ENCODE peak calls at places on chromosomes 6 and 20, in ten cellular contexts. W is endothelial cell; T is astrocyte of the spinal cord; O is astrocyte of the cerebellum; F is PC-9; D is IMR-90; M is B cell; K is GM06990; C is heart right ventricle; N is CD4-positive, alpha-beta T cell. I is an unnamed sample.

GRCh38 chr6:14729186-14729871 is 516.5 kb upstream of the JARID2 start:
- DNase-seq in W (no peak), T (no peak), O (no peak), F (no peak), D (no peak), M (peak; percentile 74), K (peak; percentile 65), C (no peak), N (no peak), I (peak; percentile 44)

GRCh38 chr20:49146442-49146841 is 41.7 kb downstream of the STAU1 start:
- DNase-seq in W (no peak), T (no peak), O (no peak), F (no peak), D (no peak), M (no peak), K (no peak), C (no peak), N (no peak), I (no peak)

GRCh38 chr6:145749632-145750031 is 14.3 kb upstream of the EPM2A start:
- DNase-seq in W (no peak), T (peak; percentile 85), O (peak; percentile 28), F (no peak), D (peak; percentile 85), M (no peak), K (no peak), C (no peak), N (no peak), I (no peak)

GRCh38 chr20:53919886-53920285 is 150.5 kb downstream of the BCAS1 start:
- DNase-seq in W (no peak), T (no peak), O (no peak), F (no peak), D (no peak), M (no peak), K (no peak), C (no peak), N (no peak), I (no peak)

GRCh38 chr20:41650221-41650948 is 32.2 kb upstream of the CHD6 start:
- DNase-seq in W (no peak), T (no peak), O (no peak), F (peak; percentile 23), D (no peak), M (no peak), K (no peak), C (no peak), N (no peak), I (no peak)

GRCh38 chr6:28953039-28953872 is 29.5 kb upstream of the TRIM27 start:
- DNase-seq in W (peak; percentile 56), T (peak; percentile 64), O (no peak), F (peak; percentile 67), D (peak; percentile 72), M (peak; percentile 56), K (peak; percentile 29), C (no peak), N (peak; percentile 14), I (peak; percentile 80)

GRCh38 chr6:2968600-2969135 is 2.7 kb downstream of the SERPINB6 start:
- DNase-seq in W (no peak), T (no peak), O (no peak), F (no peak), D (no peak), M (no peak), K (no peak), C (no peak), N (no peak), I (no peak)

GRCh38 chr6:17600527-17601388 is 656 bp downstream of the FAM8A1 start:
- DNase-seq in W (peak; percentile 47), T (peak; percentile 16), O (no peak), F (peak; percentile 39), D (peak; percentile 12), M (peak; percentile 69), K (peak; percentile 77), C (peak; percentile 44), N (peak; percentile 5), I (peak; percentile 69)

GRCh38 chr6:31175961-31176360 is 5.5 kb upstream of the POU5F1 start:
- DNase-seq in W (no peak), T (peak; percentile 30), O (no peak), F (no peak), D (peak; percentile 69), M (no peak), K (no peak), C (no peak), N (no peak), I (peak; percentile 40)

GRCh38 chr6:82083646-82084045 is 163.9 kb downstream of the IBTK start:
- DNase-seq in W (no peak), T (peak; percentile 47), O (no peak), F (no peak), D (peak; percentile 78), M (no peak), K (no peak), C (no peak), N (no peak), I (no peak)

GRCh38 chr20:46994341-46994740 is 99.7 kb downstream of the EYA2 start:
- DNase-seq in W (no peak), T (no peak), O (no peak), F (no peak), D (no peak), M (peak; percentile 42), K (peak; percentile 59), C (no peak), N (no peak), I (peak; percentile 83)

GRCh38 chr20:57327820-57328219 is 1.8 kb upstream of the SPO11 start:
- DNase-seq in W (no peak), T (no peak), O (no peak), F (no peak), D (no peak), M (no peak), K (no peak), C (no peak), N (no peak), I (no peak)

GRCh38 chr6:101909376-101909775 is 515.9 kb downstream of the GRIK2 start:
- DNase-seq in W (no peak), T (no peak), O (no peak), F (no peak), D (no peak), M (no peak), K (no peak), C (no peak), N (no peak), I (no peak)

GRCh38 chr6:24831771-24832718 is 33.3 kb upstream of the ARMH2 start:
- DNase-seq in W (no peak), T (peak; percentile 39), O (peak; percentile 11), F (no peak), D (peak; percentile 40), M (no peak), K (no peak), C (no peak), N (no peak), I (no peak)

GRCh38 chr6:117906454-117906904 is 585 bp upstream of the SLC35F1 start:
- DNase-seq in W (no peak), T (no peak), O (no peak), F (no peak), D (no peak), M (no peak), K (no peak), C (no peak), N (no peak), I (no peak)

GRCh38 chr6:35457907-35458306 is 5.8 kb downstream of the FANCE start:
- DNase-seq in W (no peak), T (no peak), O (no peak), F (no peak), D (no peak), M (no peak), K (no peak), C (no peak), N (no peak), I (no peak)
- TF ChIP-seq CTCF in W (no peak), T (no peak), O (no peak), F (no peak), D (no peak), M (no peak), K (no peak), C (no peak), N (no peak), I (no peak)

GRCh38 chr20:16476032-16476431 is 97.2 kb downstream of the KIF16B start:
- DNase-seq in W (no peak), T (peak; percentile 73), O (peak; percentile 47), F (peak; percentile 7), D (peak; percentile 62), M (peak; percentile 54), K (peak; percentile 3), C (no peak), N (no peak), I (no peak)
- TF ChIP-seq CTCF in W (peak; percentile 66), T (peak; percentile 58), O (peak; percentile 54), F (peak; percentile 90), D (peak; percentile 70), M (peak; percentile 89), K (peak; percentile 51), C (peak; percentile 70), N (peak; percentile 74), I (peak; percentile 71)

GRCh38 chr6:131257104-131257503 is 121.8 kb downstream of the AKAP7 start:
- DNase-seq in W (no peak), T (no peak), O (no peak), F (no peak), D (no peak), M (no peak), K (no peak), C (no peak), N (no peak), I (no peak)

GRCh38 chr6:131258010-131258652 is 122.9 kb downstream of the AKAP7 start:
- DNase-seq in W (no peak), T (no peak), O (no peak), F (no peak), D (no peak), M (no peak), K (no peak), C (no peak), N (no peak), I (no peak)

GRCh38 chr6:131265939-131266338 is 130.7 kb downstream of the AKAP7 start:
- DNase-seq in W (no peak), T (no peak), O (no peak), F (no peak), D (no peak), M (no peak), K (no peak), C (no peak), N (no peak), I (no peak)

GRCh38 chr6:131258816-131259476 is 123.7 kb downstream of the AKAP7 start:
- DNase-seq in W (no peak), T (peak; percentile 46), O (peak; percentile 9), F (no peak), D (peak; percentile 53), M (no peak), K (no peak), C (no peak), N (no peak), I (no peak)

GRCh38 chr6:131262060-131262459 is 126.8 kb downstream of the AKAP7 start:
- DNase-seq in W (no peak), T (no peak), O (no peak), F (no peak), D (no peak), M (no peak), K (no peak), C (no peak), N (no peak), I (no peak)
- TF ChIP-seq CTCF in W (no peak), T (peak; percentile 10), O (no peak), F (no peak), D (no peak), M (no peak), K (no peak), C (no peak), N (no peak), I (no peak)

DNA sequence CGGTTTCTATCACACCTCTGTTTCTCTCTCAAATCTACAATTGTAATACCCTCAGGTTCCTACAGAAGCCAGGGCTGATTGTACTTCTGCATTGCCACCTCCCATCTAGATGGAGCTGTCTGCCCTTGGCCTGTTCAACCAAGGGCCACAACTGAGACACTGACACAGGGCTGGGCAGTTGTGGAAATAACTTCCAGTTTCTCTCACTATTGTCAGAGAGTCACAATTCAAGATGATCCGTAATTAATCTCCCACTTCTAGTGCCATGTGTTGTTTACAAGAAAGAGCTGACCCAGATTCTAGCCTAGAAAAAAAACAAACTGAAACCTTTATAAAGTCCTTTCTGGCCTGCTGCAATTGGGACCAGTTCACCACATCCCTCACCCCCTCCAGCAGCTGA is 22.2 kb downstream of the RCAN2 start:
- DNase-seq in W (no peak), T (no peak), O (no peak), F (no peak), D (no peak), M (no peak), K (no peak), C (no peak), N (no peak), I (no peak)
- TF ChIP-seq CTCF in W (no peak), T (no peak), O (no peak), F (no peak), D (no peak), M (no peak), K (no peak), C (no peak), N (no peak), I (no peak)

I was measured in activated CD8-positive, alpha-beta T cell treated with anti-CD3 and anti-CD28 coated beads for 36 hours.